ENCODE peak calls at places on chromosome 21, in four cellular contexts. Y is cardiac fibroblast; F is stimulated activated CD4-positive, alpha-beta T cell treated with anti-CD3 and anti-CD28 coated beads, Interleukin-1b, Interleukin-23, amount 100 ng/mL, for 24 hours; M is thoracic aorta. O is an unnamed sample.

GRCh38 chr21:43024737-43025136 is 50.4 kb downstream of the PKNOX1 start:
- DNase-seq in F (no peak), Y (no peak), M (no peak), O (no peak)

GRCh38 chr21:45141507-45141906 is 67.1 kb downstream of the ADARB1 start:
- DNase-seq in Y (no peak), F (no peak), M (no peak), O (no peak)

GRCh38 chr21:24829397-24829796 is 777.9 kb downstream of the MRPL39 start:
- DNase-seq in M (no peak), Y (no peak), F (no peak), O (no peak)

GRCh38 chr21:42101246-42101645 is 30.1 kb downstream of the UMODL1 start:
- DNase-seq in M (no peak), F (no peak), Y (no peak), O (no peak)

GRCh38 chr21:15298306-15298705 is 233.5 kb upstream of the NRIP1 start:
- DNase-seq in M (no peak), Y (no peak), F (no peak), O (no peak)

GRCh38 chr21:14550200-14550599 is 4.1 kb upstream of the SAMSN1 start:
- DNase-seq in Y (peak), F (no peak), M (no peak), O (no peak)

GRCh38 chr21:29221259-29221744 is 77.4 kb upstream of the BACH1 start:
- DNase-seq in M (no peak), F (no peak), Y (peak), O (no peak)

GRCh38 chr21:35048706-35049617 is at the start of gene RUNX1:
- DNase-seq in F (no peak), M (no peak), Y (peak), O (no peak)

GRCh38 chr21:39908265-39908923 is 41.2 kb downstream of the PCP4 start:
- DNase-seq in Y (no peak), M (no peak), F (no peak), O (no peak)

GRCh38 chr21:18661842-18662241 is 258.3 kb upstream of the TMPRSS15 start:
- DNase-seq in Y (no peak), F (no peak), M (no peak), O (no peak)

GRCh38 chr21:35711661-35712060 is 348.7 kb downstream of the SETD4 start:
- DNase-seq in M (no peak), Y (no peak), F (no peak), O (no peak)

GRCh38 chr21:35237287-35237686 is 188.2 kb upstream of the RUNX1 start:
- DNase-seq in Y (no peak), M (no peak), F (no peak), O (no peak)

GRCh38 chr21:31554511-31555022 is 104.9 kb upstream of the SOD1 start:
- DNase-seq in F (peak), M (no peak), Y (peak), O (no peak)

GRCh38 chr21:26962516-26963305 is 4.2 kb downstream of the ADAMTS5 start:
- DNase-seq in Y (no peak), F (no peak), M (no peak), O (no peak)

GRCh38 chr21:34086887-34087306 is 13.5 kb downstream of the MRPS6 start:
- DNase-seq in M (no peak), F (no peak), Y (no peak), O (no peak)

O was measured in NCI-H187.